ENCODE peak calls at places on chromosomes 3 and 15, in nine cellular contexts. C is A549, Y is breast epithelium, G is heart left ventricle, F is stomach, W is upper lobe of left lung, X is transverse colon, A is uterus, B is adrenal gland. I is an unnamed sample.

GRCh38 chr3:152857082-152857481 is 22.2 kb downstream of the P2RY1 start:
- DNase-seq in C (no peak), Y (no peak), G (no peak), F (no peak), W (peak), X (no peak), A (no peak), B (no peak), I (no peak)

GRCh38 chr3:32347286-32348125 is 44.1 kb upstream of the CMTM7 start:
- DNase-seq in C (no peak), Y (no peak), G (peak), F (no peak), W (no peak), X (peak), A (no peak), B (peak), I (no peak)

GRCh38 chr3:195907730-195908438 is 467 bp downstream of the TNK2 start:
- DNase-seq in C (peak), Y (no peak), G (peak), F (peak), W (peak), X (peak), A (no peak), B (peak), I (peak)

GRCh38 chr3:16253601-16254000 is 11.1 kb downstream of the DPH3 start:
- DNase-seq in C (no peak), Y (peak), G (peak), F (no peak), W (peak), X (peak), A (no peak), B (peak), I (peak)

GRCh38 chr3:44984335-44984734 is 8.3 kb downstream of the EXOSC7 start:
- DNase-seq in C (no peak), Y (no peak), G (no peak), F (no peak), W (no peak), X (no peak), A (no peak), B (peak), I (peak)

GRCh38 chr3:122392868-122393844 is 9.2 kb downstream of the FAM162A start:
- DNase-seq in C (peak), Y (no peak), G (no peak), F (no peak), W (no peak), X (no peak), A (no peak), B (no peak), I (peak)

GRCh38 chr15:31349233-31350141 is 22.9 kb downstream of the KLF13 start:
- DNase-seq in C (no peak), Y (no peak), G (no peak), F (no peak), W (no peak), X (no peak), A (no peak), B (no peak), I (no peak)

GRCh38 chr3:183281126-183281797 is 28.2 kb downstream of the B3GNT5 start:
- DNase-seq in C (no peak), Y (no peak), G (no peak), F (no peak), W (no peak), X (no peak), A (no peak), B (no peak), I (no peak)

GRCh38 chr3:61871646-61872045 is 310.3 kb downstream of the PTPRG start:
- DNase-seq in C (no peak), Y (no peak), G (no peak), F (no peak), W (no peak), X (no peak), A (no peak), B (no peak), I (no peak)

GRCh38 chr3:120875989-120876388 is 32.0 kb upstream of the STXBP5L start:
- DNase-seq in C (no peak), Y (no peak), G (no peak), F (no peak), W (no peak), X (no peak), A (no peak), B (no peak), I (no peak)

GRCh38 chr15:62334581-62334980 is 169.5 kb upstream of the C2CD4B start:
- DNase-seq in C (no peak), Y (no peak), G (no peak), F (no peak), W (no peak), X (no peak), A (no peak), B (no peak), I (peak)

GRCh38 chr15:96657096-96657495 is 326.6 kb downstream of the NR2F2 start:
- DNase-seq in C (no peak), Y (no peak), G (no peak), F (no peak), W (no peak), X (no peak), A (no peak), B (no peak), I (peak)
- TF ChIP-seq CTCF in C (no peak), Y (no peak), G (no peak), F (no peak), W (no peak), X (no peak), A (no peak), B (no peak), I (peak)

GRCh38 chr3:49165771-49166751 is at the start of gene CCDC71:
- DNase-seq in C (peak), Y (peak), G (peak), F (peak), W (peak), X (peak), A (peak), B (peak), I (peak)
- TF ChIP-seq POLR2A in C (peak), Y (no peak), G (peak), F (no peak), W (peak), X (no peak), A (peak), B (peak), I (peak)

GRCh38 chr3:111218615-111219014 is 147.0 kb downstream of the NECTIN3 start:
- DNase-seq in C (no peak), Y (no peak), G (no peak), F (no peak), W (no peak), X (no peak), A (no peak), B (no peak), I (no peak)
- H3K4me3 ChIP-seq in C (no peak), Y (no peak), G (no peak), F (no peak), W (no peak), X (no peak), A (no peak), B (no peak), I (no peak)

GRCh38 chr3:38738630-38739395 is 77.2 kb downstream of the SCN10A start:
- DNase-seq in C (peak), Y (no peak), G (no peak), F (no peak), W (no peak), X (peak), A (no peak), B (peak), I (peak)
- TF ChIP-seq CTCF in C (peak), Y (no peak), G (peak), F (no peak), W (peak), X (no peak), A (no peak), B (no peak), I (peak)

DNA sequence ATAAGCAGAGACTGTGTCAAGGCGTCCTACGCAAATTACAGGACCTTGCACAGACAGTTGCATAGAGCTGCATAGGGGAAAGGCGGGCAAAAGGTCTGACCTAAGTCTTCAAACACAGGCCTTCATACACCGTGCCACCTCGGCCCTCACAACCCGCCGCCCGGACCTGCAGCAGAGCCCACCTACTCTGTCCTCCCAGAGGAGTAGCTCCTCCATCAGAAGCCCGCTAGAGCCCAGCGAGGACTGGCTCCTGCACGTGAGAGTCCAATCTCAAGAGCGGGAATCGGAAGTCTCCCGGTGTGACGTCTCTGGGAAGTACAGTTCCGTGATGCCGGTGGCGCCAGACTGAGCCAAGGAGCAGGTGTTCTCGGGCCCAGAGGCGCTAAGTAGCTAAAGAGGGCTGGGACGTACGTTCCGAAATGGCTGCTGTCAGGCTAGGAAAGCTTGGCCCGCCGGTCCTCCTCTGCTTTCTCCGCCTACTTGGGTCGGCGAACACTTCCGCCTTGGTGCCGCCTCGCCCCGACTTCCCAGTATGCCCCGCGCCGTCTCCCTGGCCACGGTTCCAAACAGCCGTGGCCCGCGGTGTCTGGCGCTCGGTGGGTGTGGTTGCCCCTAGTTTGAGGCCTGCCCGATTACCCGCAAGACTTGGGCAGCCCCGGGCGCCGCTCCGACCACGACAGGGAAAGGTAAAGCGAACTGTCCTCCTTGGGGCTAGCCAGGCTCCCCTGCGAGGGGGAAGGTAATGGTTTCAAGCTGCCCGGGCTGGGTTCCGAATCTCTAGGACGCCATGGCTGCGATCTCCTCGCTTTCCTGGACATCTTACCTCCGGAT is at the start of the genes ASTE1 and NEK11:
- DNase-seq in C (peak), Y (peak), G (peak), F (peak), W (peak), X (peak), A (peak), B (peak), I (peak)
- TF ChIP-seq POLR2A in C (peak), Y (no peak), G (peak), F (no peak), W (peak), X (peak), A (peak), B (peak), I (peak)

GRCh38 chr15:94305133-94305532 is 73.8 kb downstream of the MCTP2 start:
- DNase-seq in C (no peak), Y (no peak), G (no peak), F (no peak), W (no peak), X (no peak), A (no peak), B (no peak), I (peak)
- H3K4me3 ChIP-seq in C (no peak), Y (no peak), G (no peak), F (no peak), W (no peak), X (no peak), A (no peak), B (no peak), I (no peak)

DNA sequence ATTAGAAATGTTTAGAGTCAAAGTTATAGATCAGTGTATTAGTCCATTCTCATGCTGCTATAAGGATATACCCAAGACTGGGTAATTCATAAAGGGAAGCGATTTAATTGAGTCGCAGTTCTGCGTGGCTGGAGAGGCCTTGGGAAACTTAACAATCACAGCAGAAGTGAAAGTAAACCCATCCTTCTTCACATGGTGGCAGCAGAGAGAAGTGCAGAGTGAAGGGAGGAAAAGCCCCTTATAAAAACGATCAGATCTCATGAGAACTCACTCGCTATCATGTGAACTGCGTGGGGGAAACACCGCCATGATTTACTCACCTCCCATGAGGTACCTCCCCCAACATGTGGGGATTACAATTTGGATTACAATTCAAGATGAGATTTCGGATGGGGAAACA is 871.5 kb downstream of the DIPK2A start:
- DNase-seq in C (no peak), Y (no peak), G (no peak), F (no peak), W (no peak), X (no peak), A (no peak), B (no peak), I (peak)
- TF ChIP-seq CTCF in C (no peak), Y (no peak), G (no peak), F (no peak), W (no peak), X (no peak), A (no peak), B (no peak), I (peak)

DNA sequence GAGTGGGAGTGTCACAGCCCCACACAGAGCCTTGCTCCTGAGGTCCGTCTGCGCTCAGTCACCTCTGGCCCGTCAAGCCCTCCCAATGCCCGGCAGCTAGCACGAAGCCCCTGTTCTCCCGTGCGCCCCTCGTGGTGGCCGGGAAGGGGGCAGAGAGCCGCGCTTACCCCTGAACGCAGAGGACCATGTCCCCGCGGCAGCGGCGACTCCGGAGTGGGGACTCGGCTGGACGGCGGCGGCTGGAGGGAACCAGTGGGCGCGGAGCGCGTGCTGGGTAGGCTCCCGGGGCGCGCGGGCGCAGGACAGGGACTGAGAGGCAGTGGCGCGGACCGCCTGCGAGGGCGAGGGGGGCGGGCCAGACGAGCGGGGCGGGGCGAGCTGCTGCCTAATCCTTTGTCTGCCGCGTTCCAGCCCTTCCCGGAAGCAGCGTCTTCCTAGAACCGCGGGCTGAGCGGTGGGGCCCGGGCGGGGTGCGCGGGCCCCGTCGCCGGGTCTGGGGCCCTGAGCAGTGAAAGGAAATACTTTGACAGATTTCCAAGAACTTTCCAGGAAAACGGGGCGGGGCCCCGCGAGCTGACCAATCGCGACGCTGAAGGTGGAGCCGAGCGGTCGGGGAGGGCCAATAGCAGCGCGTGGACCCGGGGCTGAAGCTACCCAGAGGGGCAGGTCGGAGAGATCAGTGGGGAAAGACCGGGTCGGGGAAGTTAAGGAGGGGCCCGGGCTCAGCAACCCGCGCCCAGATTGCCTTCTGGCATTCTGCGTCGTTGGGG is at the start of gene CISH:
- DNase-seq in C (peak), Y (peak), G (peak), F (peak), W (peak), X (peak), A (peak), B (peak), I (peak)
- TF ChIP-seq POLR2A in C (peak), Y (peak), G (peak), F (peak), W (peak), X (peak), A (peak), B (peak), I (peak)

GRCh38 chr15:58510715-58511465 is 79.1 kb downstream of the LIPC start:
- DNase-seq in C (no peak), Y (no peak), G (no peak), F (no peak), W (no peak), X (no peak), A (no peak), B (no peak), I (no peak)
- H3K4me3 ChIP-seq in C (no peak), Y (no peak), G (no peak), F (no peak), W (no peak), X (no peak), A (no peak), B (no peak), I (no peak)

GRCh38 chr15:73053398-73053723 is 1.1 kb downstream of the NEO1 start:
- DNase-seq in C (no peak), Y (no peak), G (no peak), F (no peak), W (no peak), X (no peak), A (no peak), B (no peak), I (no peak)

GRCh38 chr15:73051402-73051810 is 857 bp upstream of the NEO1 start:
- DNase-seq in C (peak), Y (peak), G (no peak), F (peak), W (peak), X (peak), A (peak), B (peak), I (no peak)

GRCh38 chr15:73052679-73053397 is 575 bp downstream of the NEO1 start:
- DNase-seq in C (peak), Y (peak), G (peak), F (peak), W (peak), X (peak), A (peak), B (peak), I (peak)

GRCh38 chr15:73050561-73051297 is 1.5 kb upstream of the NEO1 start:
- DNase-seq in C (no peak), Y (no peak), G (no peak), F (no peak), W (no peak), X (no peak), A (no peak), B (no peak), I (no peak)

GRCh38 chr15:73051811-73052678 is at the start of gene NEO1:
- DNase-seq in C (peak), Y (peak), G (peak), F (peak), W (peak), X (peak), A (peak), B (peak), I (peak)
- TF ChIP-seq CTCF in C (no peak), Y (no peak), G (no peak), F (no peak), W (no peak), X (no peak), A (no peak), B (no peak), I (no peak)

I was measured in NB4.